ENCODE peak calls at places on chromosome 19, in ten cellular contexts. G, Y, C, A, O, T, K, Z, J and S are unnamed samples.

GRCh38 chr19:31715249-31715944 is 366.2 kb upstream of the TSHZ3 start:
- DNase-seq in G (peak), Y (peak), C (peak), A (no peak), O (peak), T (no peak), K (no peak), Z (peak), J (no peak), S (no peak)

GRCh38 chr19:42548545-42548944 is 20.3 kb upstream of the CEACAM1 start:
- DNase-seq in G (no peak), Y (no peak), C (no peak), A (no peak), O (no peak), T (no peak), K (no peak), Z (no peak), J (no peak), S (no peak)

GRCh38 chr19:38551450-38551813 is 66.3 kb downstream of the MAP4K1 start:
- DNase-seq in G (no peak), Y (no peak), C (no peak), A (peak), O (no peak), T (no peak), K (no peak), Z (no peak), J (no peak), S (no peak)

GRCh38 chr19:28488006-28488405 is 724.9 kb downstream of the UQCRFS1 start:
- DNase-seq in G (no peak), Y (no peak), C (peak), A (no peak), O (no peak), T (no peak), K (no peak), Z (no peak), J (no peak), S (no peak)

GRCh38 chr19:21705393-21705792 is 62.0 kb downstream of the ZNF100 start:
- DNase-seq in G (no peak), Y (no peak), C (peak), A (no peak), O (no peak), T (no peak), K (no peak), Z (no peak), J (no peak), S (no peak)

GRCh38 chr19:11552666-11553372 is 6.2 kb downstream of the ELOF1 start:
- DNase-seq in G (no peak), Y (no peak), C (no peak), A (no peak), O (no peak), T (no peak), K (no peak), Z (no peak), J (no peak), S (no peak)

GRCh38 chr19:6522712-6523111 is 8.1 kb upstream of the TNFSF9 start:
- DNase-seq in G (no peak), Y (no peak), C (no peak), A (no peak), O (no peak), T (no peak), K (no peak), Z (no peak), J (no peak), S (no peak)

GRCh38 chr19:592101-592500 is 2.4 kb downstream of the HCN2 start:
- DNase-seq in G (no peak), Y (no peak), C (no peak), A (no peak), O (no peak), T (no peak), K (no peak), Z (no peak), J (no peak), S (no peak)

GRCh38 chr19:51371186-51371690 is 1.2 kb downstream of the NKG7 start:
- DNase-seq in G (no peak), Y (no peak), C (no peak), A (no peak), O (no peak), T (no peak), K (no peak), Z (no peak), J (no peak), S (no peak)

GRCh38 chr19:11141937-11142527 is 13.6 kb downstream of the SPC24 start:
- DNase-seq in G (no peak), Y (no peak), C (no peak), A (no peak), O (no peak), T (no peak), K (no peak), Z (no peak), J (no peak), S (no peak)

GRCh38 chr19:35609881-35610353 is 2.6 kb upstream of the HAUS5 start:
- DNase-seq in G (no peak), Y (no peak), C (no peak), A (peak), O (no peak), T (no peak), K (no peak), Z (no peak), J (no peak), S (no peak)

GRCh38 chr19:18543814-18544475 is 572 bp upstream of the FKBP8 start:
- DNase-seq in G (peak), Y (peak), C (peak), A (peak), O (peak), T (no peak), K (peak), Z (peak), J (peak), S (no peak)

GRCh38 chr19:30320916-30321315 is 51.3 kb upstream of the ZNF536 start:
- DNase-seq in G (no peak), Y (no peak), C (no peak), A (no peak), O (no peak), T (no peak), K (no peak), Z (no peak), J (no peak), S (no peak)

GRCh38 chr19:30116984-30117555 is 175.0 kb downstream of the URI1 start:
- DNase-seq in G (no peak), Y (no peak), C (peak), A (no peak), O (no peak), T (no peak), K (no peak), Z (no peak), J (no peak), S (no peak)

GRCh38 chr19:43078311-43078710 is 4.2 kb downstream of the PSG2 start:
- DNase-seq in G (peak), Y (peak), C (no peak), A (no peak), O (peak), T (no peak), K (no peak), Z (no peak), J (peak), S (no peak)

GRCh38 chr19:29422686-29423085 is 103.1 kb upstream of the VSTM2B start:
- DNase-seq in G (no peak), Y (no peak), C (no peak), A (no peak), O (no peak), T (no peak), K (no peak), Z (no peak), J (no peak), S (no peak)

GRCh38 chr19:51101171-51101865 is 6.9 kb downstream of the CTU1 start:
- DNase-seq in G (no peak), Y (no peak), C (no peak), A (no peak), O (no peak), T (no peak), K (no peak), Z (no peak), J (peak), S (no peak)

GRCh38 chr19:17515408-17516149 is 4.1 kb downstream of the PGLS start:
- DNase-seq in G (no peak), Y (no peak), C (no peak), A (no peak), O (no peak), T (no peak), K (no peak), Z (no peak), J (no peak), S (no peak)

GRCh38 chr19:6925801-6926751 is 38.7 kb downstream of the ADGRE1 start:
- DNase-seq in G (no peak), Y (no peak), C (peak), A (peak), O (no peak), T (no peak), K (no peak), Z (peak), J (peak), S (peak)

GRCh38 chr19:42201489-42202289 is 15.8 kb downstream of the DEDD2 start:
- DNase-seq in G (no peak), Y (no peak), C (no peak), A (peak), O (no peak), T (no peak), K (no peak), Z (peak), J (no peak), S (no peak)

GRCh38 chr19:38122402-38123093 is 101.5 kb downstream of the DPF1 start:
- DNase-seq in G (no peak), Y (no peak), C (no peak), A (no peak), O (no peak), T (no peak), K (no peak), Z (no peak), J (no peak), S (no peak)

GRCh38 chr19:53945441-53945840 is 17.3 kb upstream of the CACNG8 start:
- DNase-seq in G (peak), Y (peak), C (peak), A (no peak), O (peak), T (no peak), K (peak), Z (peak), J (no peak), S (no peak)

GRCh38 chr19:33514885-33515485 is 6.6 kb downstream of the PEPD start:
- DNase-seq in G (peak), Y (no peak), C (no peak), A (no peak), O (no peak), T (no peak), K (no peak), Z (no peak), J (peak), S (no peak)

GRCh38 chr19:33416307-33417215 is 43.1 kb downstream of the CEBPG start:
- DNase-seq in G (peak), Y (peak), C (peak), A (peak), O (peak), T (peak), K (no peak), Z (peak), J (peak), S (no peak)

GRCh38 chr19:6239401-6239844 is 40.4 kb downstream of the MLLT1 start:
- DNase-seq in G (peak), Y (peak), C (no peak), A (no peak), O (no peak), T (no peak), K (no peak), Z (no peak), J (peak), S (no peak)

GRCh38 chr19:6279620-6279930 is 200 bp downstream of the MLLT1 start:
- DNase-seq in G (no peak), Y (no peak), C (no peak), A (no peak), O (no peak), T (no peak), K (no peak), Z (no peak), J (no peak), S (no peak)

GRCh38 chr19:13814550-13814949 is 19.3 kb downstream of the ZSWIM4 start:
- DNase-seq in G (no peak), Y (no peak), C (no peak), A (no peak), O (no peak), T (no peak), K (no peak), Z (no peak), J (no peak), S (no peak)

GRCh38 chr19:13813147-13813546 is 17.9 kb downstream of the ZSWIM4 start:
- DNase-seq in G (no peak), Y (no peak), C (no peak), A (no peak), O (no peak), T (no peak), K (no peak), Z (no peak), J (no peak), S (no peak)

GRCh38 chr19:13817615-13818371 is 22.6 kb downstream of the ZSWIM4 start:
- DNase-seq in G (no peak), Y (no peak), C (peak), A (no peak), O (no peak), T (no peak), K (no peak), Z (no peak), J (no peak), S (no peak)

GRCh38 chr19:13819242-13819641 is 24.0 kb downstream of the ZSWIM4 start:
- DNase-seq in G (no peak), Y (no peak), C (no peak), A (no peak), O (no peak), T (no peak), K (no peak), Z (no peak), J (no peak), S (no peak)

GRCh38 chr19:13817018-13817614 is 21.9 kb downstream of the ZSWIM4 start:
- DNase-seq in G (no peak), Y (no peak), C (peak), A (no peak), O (no peak), T (no peak), K (no peak), Z (no peak), J (no peak), S (no peak)
- H3K4me3 ChIP-seq in G (no peak), Y (no peak), C (peak), A (no peak), O (no peak), T (no peak), K (no peak), Z (no peak), J (no peak), S (no peak)

DNA sequence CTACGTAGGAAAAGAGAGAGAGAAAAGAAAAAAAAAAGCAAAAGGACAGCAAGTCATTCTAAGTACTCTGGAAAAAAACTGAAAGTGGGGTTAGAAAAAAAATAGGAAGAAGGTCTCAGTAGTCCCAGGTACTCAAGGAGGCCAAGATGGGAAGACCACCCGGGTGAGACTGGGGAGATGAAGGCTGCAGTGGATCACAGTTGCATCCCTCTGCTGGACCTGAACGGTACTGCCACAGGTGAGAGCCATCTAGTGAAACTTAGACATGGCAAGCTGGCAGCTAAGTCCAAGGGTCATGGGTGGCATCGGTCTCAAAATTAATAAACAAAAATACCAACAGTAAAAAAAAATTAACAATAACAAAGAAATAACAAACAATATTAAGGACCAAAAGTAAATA is 41.0 kb upstream of the ZNF91 start:
- DNase-seq in G (no peak), Y (no peak), C (peak), A (no peak), O (no peak), T (no peak), K (no peak), Z (peak), J (no peak), S (no peak)
- TF ChIP-seq CTCF in G (peak), Y (peak), C (peak), A (peak), O (peak), T (peak), K (no peak), Z (peak), J (no peak), S (peak)

DNA sequence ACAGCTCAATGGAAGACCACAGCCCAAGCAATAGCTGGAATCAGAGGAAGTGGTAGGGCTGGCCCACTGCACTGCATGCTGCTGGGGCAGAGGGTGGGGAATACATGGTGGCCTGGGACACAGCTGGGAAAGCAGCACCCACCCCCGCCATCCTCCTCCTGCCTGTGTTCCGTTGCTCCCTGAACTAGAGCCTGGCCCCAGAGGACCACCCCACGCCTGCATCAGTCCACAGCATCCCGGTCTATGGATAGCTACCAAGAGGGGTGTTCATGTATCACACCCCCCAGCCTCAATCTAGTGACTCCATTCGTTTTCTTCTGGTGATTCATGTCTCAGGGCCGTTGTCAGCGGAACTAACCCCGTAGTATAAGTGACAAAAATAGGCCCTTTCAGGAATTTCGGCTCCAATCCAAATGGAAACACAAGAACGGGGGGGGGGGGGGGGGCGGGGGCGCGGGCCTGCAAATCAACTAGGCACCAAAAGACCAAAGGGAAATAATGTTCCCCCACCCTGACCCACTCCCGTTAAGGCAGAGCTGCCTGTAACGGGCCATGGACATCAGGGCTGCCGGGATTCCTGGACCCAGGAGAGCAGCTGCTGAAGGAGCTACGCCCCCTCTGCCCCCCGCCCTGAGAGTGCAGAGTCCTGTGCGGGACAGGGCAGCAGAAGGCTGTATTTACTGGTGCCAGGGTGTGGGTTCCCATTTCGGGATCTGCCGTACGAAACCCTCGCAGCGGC is 18.9 kb upstream of the EPHX3 start:
- DNase-seq in G (peak), Y (peak), C (no peak), A (no peak), O (peak), T (no peak), K (no peak), Z (no peak), J (peak), S (no peak)
- H3K4me3 ChIP-seq in G (peak), Y (peak), C (no peak), A (no peak), O (no peak), T (peak), K (no peak), Z (no peak), J (peak), S (peak)

GRCh38 chr19:48123907-48124675 is 13.5 kb upstream of the PLA2G4C start:
- DNase-seq in G (peak), Y (peak), C (no peak), A (no peak), O (peak), T (peak), K (no peak), Z (peak), J (peak), S (peak)
- TF ChIP-seq CTCF in G (peak), Y (peak), C (no peak), A (no peak), O (peak), T (peak), K (peak), Z (peak), J (no peak), S (peak)

DNA sequence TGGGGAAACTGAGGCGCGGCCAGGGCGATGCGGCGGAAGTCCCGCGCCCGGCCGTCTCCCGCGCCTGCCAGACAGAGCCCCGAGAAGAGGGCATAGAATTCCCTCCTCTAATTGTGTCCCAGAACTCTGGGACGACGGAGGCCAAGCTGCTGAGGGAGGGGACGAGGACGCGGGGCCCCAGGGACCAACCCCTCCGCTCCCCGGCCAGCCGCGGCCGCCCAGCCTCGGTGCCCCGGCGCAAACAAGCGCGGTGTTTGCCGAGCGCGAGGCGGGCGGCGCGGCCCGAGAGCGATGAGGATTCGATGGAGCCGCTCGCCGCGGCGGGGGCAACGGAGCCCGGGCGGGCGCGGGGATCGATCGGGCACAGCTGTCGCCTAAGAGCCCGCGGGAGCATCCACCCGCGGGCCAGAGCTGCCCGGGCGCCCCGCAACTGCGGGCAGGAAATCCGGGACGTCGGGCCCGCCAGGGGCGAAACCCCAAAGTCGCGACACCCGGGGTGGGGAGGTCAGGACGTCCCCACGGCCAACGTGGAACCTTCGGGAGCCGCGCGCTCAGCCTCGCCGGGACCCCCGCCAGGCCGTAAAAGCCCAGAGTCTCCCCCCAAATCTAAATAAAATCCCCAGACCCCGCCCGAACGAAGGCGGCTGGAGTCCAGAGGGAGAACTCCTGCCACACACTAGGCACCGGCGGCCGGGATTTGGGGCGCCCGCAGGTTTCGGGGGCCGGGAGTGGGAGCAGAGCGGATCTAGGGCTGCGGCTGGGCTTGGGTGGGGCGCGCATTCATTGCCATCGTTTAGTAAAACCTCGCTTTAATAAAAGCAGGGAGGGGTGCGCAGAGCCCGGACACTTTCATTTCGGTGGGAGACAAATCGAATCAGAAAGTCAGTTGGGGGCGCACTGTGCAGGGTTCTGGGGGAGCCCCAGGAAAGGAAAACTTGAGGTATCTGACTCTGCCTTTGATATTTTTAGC is 3.6 kb upstream of the ONECUT3 start:
- DNase-seq in G (no peak), Y (no peak), C (no peak), A (no peak), O (no peak), T (no peak), K (no peak), Z (no peak), J (no peak), S (no peak)
- H3K4me3 ChIP-seq in G (no peak), Y (no peak), C (peak), A (no peak), O (no peak), T (no peak), K (no peak), Z (no peak), J (no peak), S (no peak)

DNA sequence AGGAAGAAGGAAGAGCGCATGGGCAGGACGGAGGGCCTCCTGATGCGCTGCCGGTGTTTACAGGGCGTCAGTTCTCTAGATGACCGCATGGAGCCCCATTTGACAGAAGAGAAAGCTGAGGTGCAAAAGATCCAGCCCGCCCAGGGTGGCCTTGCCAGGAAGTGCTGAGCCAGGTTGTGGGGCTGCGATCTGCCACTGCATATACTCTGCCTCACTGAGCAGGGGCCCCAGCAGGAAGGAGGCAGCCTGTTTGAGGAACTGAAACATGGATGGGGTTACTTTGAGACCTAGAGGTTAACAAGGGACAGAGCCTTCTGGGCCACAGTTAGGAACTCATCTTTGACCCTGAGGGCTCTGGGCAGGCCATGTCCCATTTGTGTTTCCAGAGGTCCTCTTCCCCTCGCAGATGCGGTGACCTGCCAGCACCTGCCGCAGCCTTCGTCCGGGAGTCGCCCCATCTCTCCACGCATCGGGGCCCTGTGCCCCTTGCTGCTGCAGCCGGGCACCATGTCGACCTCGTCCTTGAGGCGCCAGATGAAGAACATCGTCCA is 3.2 kb downstream of the EPN1 start:
- DNase-seq in G (no peak), Y (no peak), C (no peak), A (peak), O (no peak), T (no peak), K (no peak), Z (peak), J (no peak), S (no peak)
- TF ChIP-seq CTCF in G (no peak), Y (no peak), C (no peak), A (peak), O (no peak), T (no peak), K (no peak), Z (no peak), J (no peak), S (no peak)